ENCODE peak calls at places on chromosomes 16 and 17, in four cellular contexts. U is NCI-H187, R is GM04504, P is HTR-8/SVneo. X is an unnamed sample.

GRCh38 chr17:68561319-68561718 is 39.8 kb downstream of the FAM20A start:
- DNase-seq in R (no peak), P (no peak), U (no peak), X (no peak)

GRCh38 chr16:67767953-67768352 is 38.4 kb downstream of the RANBP10 start:
- DNase-seq in R (peak; percentile 11), U (no peak), P (no peak), X (no peak)

GRCh38 chr16:78988361-78988992 is 612.1 kb downstream of the MAF start:
- DNase-seq in P (no peak), U (no peak), R (no peak), X (no peak)

GRCh38 chr17:59683283-59683682 is 23.9 kb downstream of the PTRH2 start:
- DNase-seq in U (no peak), P (no peak), R (no peak), X (no peak)

GRCh38 chr16:79026117-79026516 is 574.4 kb downstream of the MAF start:
- DNase-seq in P (no peak), R (no peak), U (no peak), X (no peak)

GRCh38 chr17:30241051-30241450 is 5.6 kb upstream of the SLC6A4 start:
- DNase-seq in R (no peak), U (no peak), P (no peak), X (no peak)

GRCh38 chr16:9258423-9259051 is 167.1 kb downstream of the HAPSTR1 start:
- DNase-seq in U (peak; percentile 5), R (no peak), P (peak; percentile 35), X (peak; percentile 32)

GRCh38 chr16:53974484-53975115 is 270.6 kb downstream of the FTO start:
- DNase-seq in R (no peak), U (no peak), P (no peak), X (no peak)

GRCh38 chr16:66899945-66900688 is 18.6 kb downstream of the CDH16 start:
- DNase-seq in U (no peak), R (no peak), P (peak; percentile 81), X (peak; percentile 78)

GRCh38 chr16:84703671-84704070 is 3.9 kb downstream of the USP10 start:
- DNase-seq in P (no peak), U (no peak), R (no peak), X (no peak)

GRCh38 chr17:34556951-34557350 is 22.4 kb upstream of the TMEM132E start:
- DNase-seq in U (no peak), R (no peak), P (no peak), X (no peak)